ENCODE peak calls at places on chromosomes 13 and 19, in eight cellular contexts. L, F, O, U, Y, K, B and Q are unnamed samples.

GRCh38 chr19:43726736-43727592 is 11.1 kb downstream of the IRGC start:
- DNase-seq in F (no peak), L (no peak), K (no peak), Y (no peak), B (no peak), O (no peak), U (no peak), Q (no peak)

GRCh38 chr13:45728759-45729158 is 26.6 kb downstream of the CBY2 start:
- DNase-seq in F (no peak), Y (peak; percentile 36), K (no peak), B (no peak), L (peak; percentile 14), U (no peak), O (no peak), Q (no peak)

GRCh38 chr13:39253774-39254173 is 215.5 kb downstream of the NHLRC3 start:
- DNase-seq in L (no peak), Y (no peak), B (no peak), U (peak; percentile 59), K (no peak), F (no peak), O (no peak), Q (no peak)

GRCh38 chr19:1252818-1253513 is 4.6 kb downstream of the MIDN start:
- DNase-seq in K (peak; percentile 95), L (no peak), U (peak; percentile 97), Y (no peak), O (peak; percentile 96), B (peak; percentile 96), F (peak; percentile 98), Q (peak; percentile 87)

GRCh38 chr19:47040869-47041268 is 7.6 kb downstream of the TMEM160 start:
- DNase-seq in B (no peak), F (no peak), Y (no peak), U (no peak), K (no peak), L (no peak), O (no peak), Q (no peak)

GRCh38 chr19:13214036-13214730 is 64.0 kb downstream of the IER2 start:
- DNase-seq in K (no peak), F (no peak), B (no peak), Y (no peak), L (no peak), U (no peak), O (no peak), Q (no peak)

GRCh38 chr13:44026194-44026593 is 146.5 kb downstream of the LACC1 start:
- DNase-seq in L (no peak), Y (no peak), U (no peak), F (no peak), O (no peak), K (no peak), B (no peak), Q (no peak)

GRCh38 chr19:55460670-55461258 is 678 bp downstream of the ISOC2 start:
- DNase-seq in Y (no peak), U (peak; percentile 74), K (peak; percentile 90), O (peak; percentile 92), F (peak; percentile 96), L (peak; percentile 64), B (peak; percentile 80), Q (peak; percentile 68)

GRCh38 chr19:14554382-14554812 is 17.5 kb downstream of the NDUFB7 start:
- DNase-seq in U (no peak), O (no peak), F (no peak), Y (no peak), K (no peak), B (no peak), L (no peak), Q (no peak)

GRCh38 chr13:44397766-44398223 is 24.2 kb downstream of the SERP2 start:
- DNase-seq in Y (no peak), O (no peak), L (no peak), B (no peak), F (peak; percentile 37), U (peak; percentile 20), K (no peak), Q (no peak)

GRCh38 chr13:97852181-97852874 is 101.1 kb upstream of the IPO5 start:
- DNase-seq in B (no peak), F (no peak), U (no peak), K (no peak), O (no peak), L (no peak), Y (no peak), Q (no peak)

GRCh38 chr19:40744554-40745401 is 5.5 kb downstream of the ACTMAP start:
- DNase-seq in F (no peak), O (no peak), B (peak; percentile 82), Y (no peak), L (no peak), K (no peak), U (no peak), Q (no peak)

GRCh38 chr13:29402168-29402621 is 193.3 kb downstream of the SLC7A1 start:
- DNase-seq in B (no peak), O (no peak), L (no peak), U (peak; percentile 44), F (no peak), Y (no peak), K (peak; percentile 34), Q (no peak)

GRCh38 chr13:24097064-24097463 is 63.5 kb upstream of the SPATA13 start:
- DNase-seq in O (no peak), Y (no peak), F (no peak), L (no peak), K (no peak), U (peak; percentile 76), B (no peak), Q (no peak)

GRCh38 chr13:23411220-23411619 is 22.3 kb downstream of the SACS start:
- DNase-seq in F (no peak), K (no peak), Y (no peak), O (no peak), U (no peak), L (no peak), B (no peak), Q (no peak)

GRCh38 chr13:95492044-95492801 is 60.3 kb upstream of the CLDN10 start:
- DNase-seq in B (no peak), O (no peak), L (no peak), K (no peak), F (no peak), U (no peak), Y (no peak), Q (no peak)

GRCh38 chr19:32421589-32422361 is 16.2 kb downstream of the DPY19L3 start:
- DNase-seq in L (no peak), U (no peak), F (no peak), Y (no peak), K (no peak), O (no peak), B (peak; percentile 44), Q (no peak)
- TF ChIP-seq POLR2A in L (no peak), U (no peak), F (no peak), Y (no peak), K (no peak), O (no peak), B (no peak), Q (no peak)

GRCh38 chr19:27522223-27522622 is 1690.7 kb downstream of the UQCRFS1 start:
- DNase-seq in B (no peak), Y (no peak), F (no peak), K (no peak), L (no peak), U (no peak), O (no peak), Q (no peak)
- H3K9me3 ChIP-seq in B (peaks cover 46% of the 10 kb centered on the region), Y (peaks cover 47% of the 10 kb centered on the region), F (peaks cover 11% of the 10 kb centered on the region), K (no peaks in the 10 kb centered on the region), L (peaks cover 67% of the 10 kb centered on the region), U (no peaks in the 10 kb centered on the region), O (peaks cover 32% of the 10 kb centered on the region), Q (peaks cover 5% of the 10 kb centered on the region)

GRCh38 chr19:17322854-17323253 is 11.8 kb downstream of the ANO8 start:
- DNase-seq in U (no peak), K (peak; percentile 24), O (no peak), Y (no peak), F (peak; percentile 58), B (no peak), L (no peak), Q (no peak)

GRCh38 chr19:17319473-17320238 is 10.3 kb downstream of the DDA1 start:
- DNase-seq in K (no peak), B (no peak), F (no peak), L (no peak), Y (no peak), O (no peak), U (no peak), Q (no peak)

GRCh38 chr19:17318966-17319365 is 9.6 kb downstream of the DDA1 start:
- DNase-seq in O (no peak), K (no peak), F (no peak), L (no peak), Y (no peak), U (no peak), B (no peak), Q (no peak)

GRCh38 chr19:17321655-17322489 is 12.5 kb downstream of the DDA1 start:
- DNase-seq in U (no peak), L (no peak), B (no peak), O (no peak), Y (no peak), F (no peak), K (no peak), Q (no peak)

GRCh38 chr19:17320435-17320834 is 11.1 kb downstream of the DDA1 start:
- DNase-seq in L (no peak), Y (no peak), U (no peak), O (no peak), F (no peak), B (no peak), K (no peak), Q (no peak)
- H3K4me1 ChIP-seq in L (peaks cover 16% of the 10 kb centered on the region), Y (no peaks in the 10 kb centered on the region), U (no peaks in the 10 kb centered on the region), O (peaks cover 12% of the 10 kb centered on the region), F (no peaks in the 10 kb centered on the region), B (no peaks in the 10 kb centered on the region), K (peaks cover 8% of the 10 kb centered on the region), Q (no peaks in the 10 kb centered on the region)

GRCh38 chr19:32911467-32911866 is 41.9 kb upstream of the SLC7A9 start:
- DNase-seq in U (no peak), L (no peak), Y (no peak), F (no peak), B (no peak), O (no peak), K (no peak), Q (no peak)

GRCh38 chr19:32909257-32909656 is 39.7 kb upstream of the SLC7A9 start:
- DNase-seq in L (no peak), K (no peak), U (no peak), O (no peak), Y (no peak), F (no peak), B (no peak), Q (no peak)

GRCh38 chr19:32910094-32910493 is 40.5 kb upstream of the SLC7A9 start:
- DNase-seq in B (no peak), L (no peak), U (no peak), Y (no peak), K (no peak), O (no peak), F (no peak), Q (no peak)

GRCh38 chr19:32910874-32911273 is 41.3 kb upstream of the SLC7A9 start:
- DNase-seq in F (no peak), Y (no peak), L (no peak), K (no peak), O (no peak), B (no peak), U (peak; percentile 12), Q (no peak)

DNA sequence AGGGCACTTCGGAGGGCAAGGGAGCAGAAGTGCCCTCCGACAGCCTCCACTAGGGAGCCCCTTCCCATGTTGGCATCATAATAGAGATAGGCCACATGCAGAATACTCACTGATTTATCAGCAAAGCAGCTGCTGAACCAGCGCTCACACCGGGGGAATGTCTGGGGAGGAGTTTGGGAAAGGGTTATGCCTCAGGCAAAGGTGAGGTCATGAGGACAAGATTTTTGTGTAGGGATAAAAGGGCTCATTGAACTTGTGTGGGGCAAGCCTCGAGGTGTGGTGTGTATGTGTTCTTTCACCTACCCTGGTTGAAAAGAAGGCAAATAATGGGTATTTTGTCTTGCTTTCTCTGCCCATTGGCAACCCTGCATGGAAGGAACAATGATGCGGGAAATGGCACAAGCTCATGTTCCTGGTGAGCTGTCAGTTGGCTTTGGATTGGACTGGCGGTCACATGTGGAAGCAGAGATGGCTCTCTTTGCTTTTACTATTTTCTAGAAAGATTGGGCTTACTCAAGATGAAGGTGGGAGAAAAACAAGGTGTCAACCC is 39.1 kb upstream of the SLC7A9 start:
- DNase-seq in O (no peak), Y (no peak), K (no peak), B (no peak), L (no peak), U (no peak), F (no peak), Q (no peak)
- TF ChIP-seq POLR2A in O (no peak), Y (no peak), K (no peak), B (no peak), L (no peak), U (no peak), F (no peak), Q (no peak)